ENCODE peak calls at places on chromosomes 11 and 22, in six cellular contexts. One of them, this sample, is unnamed.

GRCh38 chr11:77115181-77115611 is 12.6 kb downstream of the OMP start:
- DNase-seq in fibroblast of lung: no peak
- DNase-seq in Peyer's patch: no peak
- DNase-seq in heart right ventricle: no peak
- DNase-seq in ovary: no peak
- DNase-seq in RWPE1: no peak
- DNase-seq in this sample: no peak

GRCh38 chr11:68125164-68125563 is 4.0 kb upstream of the CHKA start:
- DNase-seq in fibroblast of lung: no peak
- DNase-seq in Peyer's patch: no peak
- DNase-seq in heart right ventricle: no peak
- DNase-seq in ovary: no peak
- DNase-seq in RWPE1: no peak
- DNase-seq in this sample: no peak

GRCh38 chr11:121249039-121249663 is 43.4 kb upstream of the SC5D start:
- DNase-seq in fibroblast of lung: peak
- DNase-seq in Peyer's patch: no peak
- DNase-seq in heart right ventricle: no peak
- DNase-seq in ovary: no peak
- DNase-seq in RWPE1: peak
- DNase-seq in this sample: peak

GRCh38 chr11:46599340-46600067 is 5.7 kb upstream of the AMBRA1 start:
- DNase-seq in fibroblast of lung: no peak
- DNase-seq in Peyer's patch: no peak
- DNase-seq in heart right ventricle: no peak
- DNase-seq in ovary: peak
- DNase-seq in RWPE1: no peak
- DNase-seq in this sample: no peak

GRCh38 chr11:69614085-69614484 is 26.9 kb upstream of the CCND1 start:
- DNase-seq in fibroblast of lung: no peak
- DNase-seq in Peyer's patch: no peak
- DNase-seq in heart right ventricle: no peak
- DNase-seq in ovary: no peak
- DNase-seq in RWPE1: no peak
- DNase-seq in this sample: no peak

GRCh38 chr11:77547863-77548551 is 41.7 kb upstream of the AQP11 start:
- DNase-seq in fibroblast of lung: peak
- DNase-seq in Peyer's patch: no peak
- DNase-seq in heart right ventricle: no peak
- DNase-seq in ovary: no peak
- DNase-seq in RWPE1: peak
- DNase-seq in this sample: peak

GRCh38 chr22:30265851-30266444 is 703 bp downstream of the OSM start:
- DNase-seq in fibroblast of lung: no peak
- DNase-seq in Peyer's patch: peak
- DNase-seq in heart right ventricle: peak
- DNase-seq in ovary: no peak
- DNase-seq in RWPE1: no peak
- DNase-seq in this sample: no peak

GRCh38 chr22:41873391-41873790 is 40.5 kb downstream of the SREBF2 start:
- DNase-seq in fibroblast of lung: no peak
- DNase-seq in Peyer's patch: no peak
- DNase-seq in heart right ventricle: no peak
- DNase-seq in ovary: no peak
- DNase-seq in RWPE1: no peak
- DNase-seq in this sample: no peak

GRCh38 chr11:47857485-47858168 is 9.5 kb upstream of the NUP160 start:
- DNase-seq in fibroblast of lung: no peak
- DNase-seq in Peyer's patch: peak
- DNase-seq in heart right ventricle: no peak
- DNase-seq in ovary: no peak
- DNase-seq in RWPE1: no peak
- DNase-seq in this sample: no peak

GRCh38 chr22:47294222-47294532 is 531.7 kb downstream of the TBC1D22A start:
- DNase-seq in fibroblast of lung: peak
- DNase-seq in Peyer's patch: no peak
- DNase-seq in heart right ventricle: no peak
- DNase-seq in ovary: no peak
- DNase-seq in RWPE1: no peak
- DNase-seq in this sample: no peak

GRCh38 chr11:106950067-106950491 is 68.2 kb downstream of the GUCY1A2 start:
- DNase-seq in fibroblast of lung: no peak
- DNase-seq in Peyer's patch: no peak
- DNase-seq in heart right ventricle: no peak
- DNase-seq in ovary: no peak
- DNase-seq in RWPE1: peak
- DNase-seq in this sample: peak

GRCh38 chr11:115745545-115746265 is 241.5 kb upstream of the CADM1 start:
- DNase-seq in fibroblast of lung: no peak
- DNase-seq in Peyer's patch: no peak
- DNase-seq in heart right ventricle: peak
- DNase-seq in ovary: no peak
- DNase-seq in RWPE1: no peak
- DNase-seq in this sample: no peak

GRCh38 chr11:85076535-85077330 is 550.4 kb downstream of the DLG2 start:
- DNase-seq in fibroblast of lung: peak
- DNase-seq in Peyer's patch: no peak
- DNase-seq in heart right ventricle: no peak
- DNase-seq in ovary: no peak
- DNase-seq in RWPE1: no peak
- DNase-seq in this sample: peak

GRCh38 chr11:91947215-91947614 is 277.4 kb upstream of the FAT3 start:
- DNase-seq in fibroblast of lung: peak
- DNase-seq in Peyer's patch: no peak
- DNase-seq in heart right ventricle: no peak
- DNase-seq in ovary: no peak
- DNase-seq in RWPE1: peak
- DNase-seq in this sample: peak

GRCh38 chr22:44545773-44546172 is 47.7 kb upstream of the RTL6 start:
- DNase-seq in fibroblast of lung: no peak
- DNase-seq in Peyer's patch: no peak
- DNase-seq in heart right ventricle: no peak
- DNase-seq in ovary: no peak
- DNase-seq in RWPE1: no peak
- DNase-seq in this sample: no peak

GRCh38 chr11:130801287-130802146 is 114.8 kb downstream of the SNX19 start:
- DNase-seq in fibroblast of lung: peak
- DNase-seq in Peyer's patch: no peak
- DNase-seq in heart right ventricle: no peak
- DNase-seq in ovary: no peak
- DNase-seq in RWPE1: no peak
- DNase-seq in this sample: no peak

GRCh38 chr11:31720225-31720624 is 90.9 kb downstream of the PAX6 start:
- DNase-seq in fibroblast of lung: peak
- DNase-seq in Peyer's patch: no peak
- DNase-seq in heart right ventricle: no peak
- DNase-seq in ovary: no peak
- DNase-seq in RWPE1: no peak
- DNase-seq in this sample: no peak

GRCh38 chr11:65868076-65868667 is 4.4 kb downstream of the EFEMP2 start:
- DNase-seq in fibroblast of lung: peak
- DNase-seq in Peyer's patch: no peak
- DNase-seq in heart right ventricle: no peak
- DNase-seq in ovary: peak
- DNase-seq in RWPE1: no peak
- DNase-seq in this sample: no peak

GRCh38 chr22:19133561-19133960 is 2.5 kb downstream of the TSSK2 start:
- DNase-seq in fibroblast of lung: no peak
- DNase-seq in Peyer's patch: no peak
- DNase-seq in heart right ventricle: no peak
- DNase-seq in ovary: no peak
- DNase-seq in RWPE1: no peak
- DNase-seq in this sample: no peak

GRCh38 chr11:88174627-88175003 is 628 bp downstream of the RAB38 start:
- DNase-seq in fibroblast of lung: peak
- DNase-seq in Peyer's patch: no peak
- DNase-seq in heart right ventricle: peak
- DNase-seq in ovary: peak
- DNase-seq in RWPE1: peak
- DNase-seq in this sample: peak

GRCh38 chr11:43922295-43922648 is 20.2 kb upstream of the C11orf96 start:
- DNase-seq in fibroblast of lung: no peak
- DNase-seq in Peyer's patch: no peak
- DNase-seq in heart right ventricle: no peak
- DNase-seq in ovary: no peak
- DNase-seq in RWPE1: no peak
- DNase-seq in this sample: no peak

GRCh38 chr11:60939828-60940227 is 12.1 kb downstream of the SLC15A3 start:
- DNase-seq in fibroblast of lung: no peak
- DNase-seq in Peyer's patch: no peak
- DNase-seq in heart right ventricle: no peak
- DNase-seq in ovary: no peak
- DNase-seq in RWPE1: no peak
- DNase-seq in this sample: no peak

GRCh38 chr11:44939673-44940072 is 11.0 kb downstream of the TP53I11 start:
- DNase-seq in fibroblast of lung: no peak
- DNase-seq in Peyer's patch: no peak
- DNase-seq in heart right ventricle: peak
- DNase-seq in ovary: no peak
- DNase-seq in RWPE1: no peak
- DNase-seq in this sample: no peak

GRCh38 chr22:17133137-17133536 is 12.0 kb upstream of the TMEM121B start:
- DNase-seq in fibroblast of lung: no peak
- DNase-seq in Peyer's patch: no peak
- DNase-seq in heart right ventricle: no peak
- DNase-seq in ovary: no peak
- DNase-seq in RWPE1: no peak
- DNase-seq in this sample: no peak

GRCh38 chr11:127693686-127694085 is 693.1 kb upstream of the KIRREL3 start:
- DNase-seq in fibroblast of lung: peak
- DNase-seq in Peyer's patch: no peak
- DNase-seq in heart right ventricle: no peak
- DNase-seq in ovary: no peak
- DNase-seq in RWPE1: no peak
- DNase-seq in this sample: peak

DNA sequence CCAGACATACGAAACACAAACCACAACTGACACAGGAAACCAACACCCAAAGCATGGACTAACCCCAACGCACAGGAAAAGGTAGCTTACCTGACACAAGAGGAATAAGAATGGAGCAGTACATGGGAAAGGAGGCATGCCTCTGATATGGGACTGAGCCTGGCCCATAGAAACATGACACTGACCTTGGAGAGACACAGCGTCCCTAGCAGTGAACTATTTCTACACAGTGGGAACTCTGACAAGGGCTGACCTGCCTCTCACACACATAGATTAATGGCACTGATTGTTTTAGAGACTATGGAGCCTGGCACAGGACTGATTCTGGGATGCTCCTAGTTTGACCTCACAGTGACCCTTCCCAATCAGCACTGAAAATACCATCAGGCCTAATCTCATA is 12.0 kb downstream of the CCKBR start:
- DNase-seq in fibroblast of lung: no peak
- DNase-seq in Peyer's patch: no peak
- DNase-seq in heart right ventricle: no peak
- DNase-seq in ovary: no peak
- DNase-seq in RWPE1: no peak
- DNase-seq in this sample: no peak
- H3K27ac ChIP-seq in fibroblast of lung: no peak
- H3K27ac ChIP-seq in Peyer's patch: no peak
- H3K27ac ChIP-seq in heart right ventricle: no peak
- H3K27ac ChIP-seq in ovary: no peak
- H3K27ac ChIP-seq in RWPE1: no peak
- H3K27ac ChIP-seq in this sample: no peak

DNA sequence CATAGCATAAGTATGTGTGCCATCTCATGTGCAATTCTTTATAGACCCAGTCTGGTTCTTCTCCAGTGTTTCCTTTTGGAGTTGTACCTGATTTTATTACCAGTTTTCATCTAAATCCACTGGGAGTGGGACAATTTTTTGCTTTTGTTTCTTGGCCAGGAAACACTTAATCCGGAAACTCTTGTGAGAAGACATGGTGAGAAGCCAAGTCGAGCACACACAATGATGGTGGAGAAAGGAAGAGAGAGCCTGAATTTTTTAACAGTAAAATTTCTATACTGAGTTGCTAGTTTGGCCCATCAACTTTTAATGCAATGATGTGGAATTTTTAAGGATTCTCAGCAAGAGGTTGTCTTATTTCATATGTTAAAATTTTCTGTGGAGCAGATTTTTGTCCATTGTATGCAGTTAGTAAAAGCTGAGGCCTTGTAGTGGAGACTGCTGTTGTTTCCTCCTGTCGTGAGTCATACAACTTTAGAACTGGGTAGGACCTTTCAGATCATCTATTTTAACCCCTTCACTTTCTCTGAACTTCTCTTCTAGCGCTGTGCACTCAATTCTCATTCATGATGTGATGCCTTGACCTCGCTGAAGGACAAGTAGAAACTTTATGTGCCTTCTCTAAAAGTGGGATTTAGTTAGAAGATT is 17.1 kb downstream of the FAR1 start:
- DNase-seq in fibroblast of lung: peak
- DNase-seq in Peyer's patch: no peak
- DNase-seq in heart right ventricle: no peak
- DNase-seq in ovary: no peak
- DNase-seq in RWPE1: no peak
- DNase-seq in this sample: no peak
- H3K27ac ChIP-seq in fibroblast of lung: no peak
- H3K27ac ChIP-seq in Peyer's patch: no peak
- H3K27ac ChIP-seq in heart right ventricle: peak
- H3K27ac ChIP-seq in ovary: no peak
- H3K27ac ChIP-seq in RWPE1: no peak
- H3K27ac ChIP-seq in this sample: no peak

GRCh38 chr11:126347751-126348628 is 7.5 kb upstream of the ST3GAL4 start:
- DNase-seq in fibroblast of lung: no peak
- DNase-seq in Peyer's patch: no peak
- DNase-seq in heart right ventricle: no peak
- DNase-seq in ovary: peak
- DNase-seq in RWPE1: no peak
- DNase-seq in this sample: no peak
- H3K27ac ChIP-seq in fibroblast of lung: peak
- H3K27ac ChIP-seq in Peyer's patch: peak
- H3K27ac ChIP-seq in heart right ventricle: peak
- H3K27ac ChIP-seq in ovary: peak
- H3K27ac ChIP-seq in RWPE1: peak
- H3K27ac ChIP-seq in this sample: no peak

DNA sequence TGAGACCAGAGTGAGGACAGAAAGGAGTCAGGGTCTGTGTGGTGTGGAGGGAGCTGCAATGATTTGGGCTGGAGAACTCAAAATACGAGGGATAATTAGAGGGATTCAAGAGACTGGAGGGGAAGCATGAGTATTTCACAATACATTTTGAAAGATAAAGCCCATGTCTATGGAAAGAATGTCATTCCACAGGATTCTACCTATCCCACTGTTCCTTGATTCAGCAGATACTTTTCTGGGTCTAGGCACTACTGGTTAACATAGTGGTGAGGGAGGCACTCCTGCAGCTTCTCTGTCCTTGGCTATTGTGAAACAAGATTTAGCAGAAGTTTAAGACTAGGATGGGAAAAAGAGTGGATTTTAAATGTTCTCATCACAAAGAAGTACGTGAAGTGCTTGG is 72.9 kb upstream of the RASSF10 start:
- DNase-seq in fibroblast of lung: no peak
- DNase-seq in Peyer's patch: no peak
- DNase-seq in heart right ventricle: no peak
- DNase-seq in ovary: no peak
- DNase-seq in RWPE1: no peak
- DNase-seq in this sample: no peak
- H3K27ac ChIP-seq in fibroblast of lung: no peak
- H3K27ac ChIP-seq in Peyer's patch: no peak
- H3K27ac ChIP-seq in heart right ventricle: no peak
- H3K27ac ChIP-seq in ovary: no peak
- H3K27ac ChIP-seq in RWPE1: no peak
- H3K27ac ChIP-seq in this sample: no peak